ENCODE peak calls at places on chromosomes 7 and 10, in six cellular contexts. L is spleen, T is A549, W is tibial nerve, G is breast epithelium, A is sigmoid colon. Z is an unnamed sample.

GRCh38 chr7:72281325-72281724 is 130.8 kb downstream of the CALN1 start:
- DNase-seq in G (no peak), T (no peak), A (no peak), L (no peak), W (no peak), Z (no peak)

GRCh38 chr7:141706394-141707064 is 1.6 kb upstream of the WEE2 start:
- DNase-seq in A (no peak), W (no peak), L (no peak), T (no peak), G (no peak), Z (no peak)

GRCh38 chr7:151626422-151627115 is 106.9 kb upstream of the RHEB start:
- DNase-seq in A (no peak), W (no peak), G (no peak), T (peak), L (no peak), Z (no peak)

GRCh38 chr10:60963441-60964256 is 19.7 kb upstream of the RHOBTB1 start:
- DNase-seq in A (no peak), T (no peak), G (no peak), L (no peak), W (no peak), Z (no peak)

GRCh38 chr7:44104880-44105771 is 981 bp downstream of the AEBP1 start:
- DNase-seq in W (peak), L (peak), A (peak), T (no peak), G (no peak), Z (peak)

GRCh38 chr7:75650062-75650461 is 88.7 kb downstream of the HIP1 start:
- DNase-seq in A (no peak), G (no peak), W (no peak), T (no peak), L (no peak), Z (peak)

GRCh38 chr10:89115876-89116627 is 91.1 kb downstream of the CH25H start:
- DNase-seq in W (no peak), T (peak), L (no peak), A (no peak), G (no peak), Z (peak)

GRCh38 chr10:3287566-3288445 is 115.2 kb upstream of the PITRM1 start:
- DNase-seq in W (no peak), T (no peak), A (no peak), L (no peak), G (no peak), Z (no peak)

GRCh38 chr10:47049906-47050305 is 138.7 kb downstream of the PTPN20 start:
- DNase-seq in L (peak), G (no peak), W (no peak), T (no peak), A (no peak), Z (no peak)

GRCh38 chr10:1615186-1615954 is 122.0 kb downstream of the ADARB2 start:
- DNase-seq in W (no peak), G (no peak), T (no peak), A (peak), L (peak), Z (no peak)

GRCh38 chr10:132302911-132303310 is 4.8 kb downstream of the STK32C start:
- DNase-seq in L (no peak), G (peak), W (no peak), T (no peak), A (peak), Z (no peak)

GRCh38 chr10:5751854-5752253 is 61.4 kb downstream of the GDI2 start:
- DNase-seq in G (no peak), W (no peak), T (no peak), L (no peak), A (no peak), Z (no peak)

GRCh38 chr10:8416755-8417154 is 362.3 kb downstream of the GATA3 start:
- DNase-seq in A (no peak), G (no peak), W (no peak), L (no peak), T (no peak), Z (no peak)

GRCh38 chr10:24446739-24447138 is 237.8 kb downstream of the KIAA1217 start:
- DNase-seq in T (no peak), G (no peak), L (no peak), W (no peak), A (no peak), Z (no peak)

GRCh38 chr7:116834815-116835533 is 27.4 kb upstream of the CAPZA2 start:
- DNase-seq in G (no peak), W (no peak), L (no peak), A (no peak), T (peak), Z (peak)

GRCh38 chr7:4282434-4283223 is 399.5 kb upstream of the FOXK1 start:
- DNase-seq in A (no peak), T (peak), W (no peak), G (no peak), L (peak), Z (peak)

GRCh38 chr7:571096-572012 is 51.7 kb upstream of the PDGFA start:
- DNase-seq in L (no peak), G (no peak), T (no peak), W (no peak), A (no peak), Z (no peak)

GRCh38 chr10:68086910-68087309 is 11.8 kb upstream of the HERC4 start:
- DNase-seq in T (no peak), L (no peak), A (no peak), W (no peak), G (no peak), Z (no peak)

GRCh38 chr10:78332013-78332412 is 298.4 kb downstream of the RPS24 start:
- DNase-seq in T (no peak), G (no peak), L (no peak), A (peak), W (no peak), Z (no peak)

GRCh38 chr7:94384315-94384714 is 10.4 kb upstream of the COL1A2 start:
- DNase-seq in L (no peak), T (no peak), G (no peak), A (no peak), W (no peak), Z (no peak)

GRCh38 chr10:104127411-104127810 is 5.4 kb downstream of the SFR1 start:
- DNase-seq in T (peak), W (no peak), G (no peak), A (no peak), L (no peak), Z (no peak)

GRCh38 chr7:27202018-27202740 is 2.3 kb upstream of the HOXA13 start:
- DNase-seq in A (no peak), W (no peak), L (peak), T (no peak), G (no peak), Z (no peak)

GRCh38 chr7:13071999-13072398 is 384.6 kb downstream of the ARL4A start:
- DNase-seq in G (no peak), A (no peak), L (no peak), T (no peak), W (no peak), Z (no peak)

GRCh38 chr7:13077466-13077865 is 390.0 kb downstream of the ARL4A start:
- DNase-seq in G (no peak), A (no peak), W (no peak), L (no peak), T (no peak), Z (peak)
- TF ChIP-seq POLR2A in G (no peak), A (no peak), W (no peak), L (no peak), T (no peak), Z (no peak)

DNA sequence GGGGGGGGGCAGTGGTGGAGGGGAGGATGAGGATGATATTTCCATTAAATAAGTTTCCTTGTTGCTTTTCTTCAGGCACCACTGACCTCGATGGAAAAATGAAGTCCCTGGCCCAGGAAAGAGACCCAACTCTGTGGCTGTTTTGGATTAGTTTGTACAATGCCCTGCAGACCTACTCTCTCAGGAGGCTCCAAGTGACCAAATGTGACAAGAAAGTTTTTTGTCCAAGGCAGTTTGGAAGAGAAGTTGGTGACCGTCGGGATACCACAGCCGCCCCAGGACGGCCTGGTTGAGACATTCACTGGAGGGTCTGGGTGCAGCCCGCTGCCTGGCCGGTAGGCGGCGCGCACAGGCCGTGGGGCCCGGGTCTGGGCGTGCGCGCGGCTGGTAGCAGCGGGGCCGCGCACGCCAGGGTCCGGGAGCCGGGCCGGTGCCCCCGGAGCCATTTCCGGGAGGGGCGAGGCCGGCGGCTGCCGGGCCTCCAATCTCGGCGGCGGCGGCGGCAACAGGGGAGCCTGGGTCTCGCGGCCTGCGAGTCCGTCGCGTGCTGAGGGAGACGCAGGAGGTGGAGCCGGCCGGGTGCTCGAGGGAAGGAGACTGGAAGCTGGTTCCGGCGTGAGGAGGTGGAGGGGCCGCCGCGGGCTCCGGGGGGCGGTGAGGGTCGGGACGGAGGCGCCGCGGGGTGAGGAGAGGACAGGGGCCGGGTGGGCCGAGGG is at the start of gene SGPL1:
- DNase-seq in T (peak), G (peak), W (peak), A (peak), L (peak), Z (peak)
- TF ChIP-seq POLR2A in T (peak), G (no peak), W (peak), A (no peak), L (no peak), Z (peak)

GRCh38 chr7:100694196-100694745 is at the start of gene GIGYF1:
- DNase-seq in L (peak), G (peak), W (peak), A (peak), T (peak), Z (peak)
- TF ChIP-seq POLR2A in L (no peak), G (no peak), W (no peak), A (no peak), T (no peak), Z (peak)

GRCh38 chr7:149494738-149495368 is 2.8 kb downstream of the ZNF746 start:
- DNase-seq in W (peak), G (no peak), T (no peak), L (no peak), A (no peak), Z (no peak)

GRCh38 chr7:149495785-149496641 is 1.6 kb downstream of the ZNF746 start:
- DNase-seq in T (no peak), A (peak), G (no peak), L (no peak), W (peak), Z (no peak)

GRCh38 chr7:149496642-149497391 is 792 bp downstream of the ZNF746 start:
- DNase-seq in G (no peak), W (peak), T (no peak), L (peak), A (peak), Z (no peak)

GRCh38 chr7:149500201-149500600 is 2.6 kb upstream of the ZNF746 start:
- DNase-seq in G (no peak), T (no peak), A (no peak), W (no peak), L (no peak), Z (no peak)

DNA sequence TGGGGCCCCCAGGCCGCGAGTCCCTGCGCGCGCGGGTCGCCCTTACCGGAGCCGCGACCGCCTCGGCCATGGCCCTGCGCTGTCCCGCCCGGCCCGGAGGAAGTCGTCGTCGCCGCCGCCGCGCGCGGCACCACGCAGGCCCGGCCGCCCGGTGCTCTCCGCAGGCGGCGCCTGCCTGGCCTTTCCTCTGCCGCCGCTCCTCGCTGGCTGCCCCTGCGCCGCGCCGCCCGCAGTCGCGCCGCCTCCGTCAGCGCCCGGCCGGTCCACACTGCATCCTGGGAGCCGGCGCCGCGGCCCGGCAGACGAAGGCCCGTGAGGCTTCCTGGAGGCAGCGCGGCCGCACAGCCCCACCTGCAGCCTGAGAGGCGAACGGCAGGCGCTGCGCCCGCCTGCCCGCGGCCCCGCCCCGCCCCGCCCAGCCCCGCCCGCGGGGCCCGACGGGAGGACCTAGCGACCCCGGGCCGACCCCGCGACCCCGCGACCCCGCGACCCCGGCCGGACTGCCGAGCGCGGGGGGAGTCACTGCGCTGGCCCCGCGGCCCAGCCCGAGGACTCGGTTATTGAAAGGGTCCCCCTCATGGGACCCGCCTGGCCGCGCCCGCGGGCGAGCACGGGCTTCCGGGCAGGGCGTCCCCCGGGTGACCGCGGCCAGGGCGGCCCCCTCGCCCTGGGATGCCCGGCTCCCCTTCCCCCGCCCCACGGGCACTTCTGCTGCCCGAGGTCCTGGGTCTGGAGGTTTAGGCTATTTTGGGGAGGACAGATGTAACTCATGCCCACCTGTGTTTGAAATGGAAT is at the start of gene ZNF746:
- DNase-seq in A (peak), T (peak), W (peak), G (no peak), L (peak), Z (peak)
- TF ChIP-seq POLR2A in A (no peak), T (peak), W (no peak), G (no peak), L (no peak), Z (peak)

GRCh38 chr7:37205451-37205850 is 243.2 kb downstream of the ELMO1 start:
- DNase-seq in T (no peak), L (no peak), W (no peak), G (no peak), A (no peak), Z (no peak)
- TF ChIP-seq POLR2A in T (no peak), L (no peak), W (no peak), G (no peak), A (no peak), Z (no peak)